ENCODE peak calls at places on chromosomes 6 and 20, in four cellular contexts. One of them, this sample, is unnamed.

GRCh38 chr20:58678806-58679205 is 13.8 kb upstream of the NPEPL1 start:
- DNase-seq in A549: no peak
- DNase-seq in GM12878: no peak
- DNase-seq in K562: no peak
- DNase-seq in this sample: no peak

GRCh38 chr6:168865-169455 is 123.3 kb upstream of the DUSP22 start:
- DNase-seq in A549: peak
- DNase-seq in GM12878: no peak
- DNase-seq in K562: peak
- DNase-seq in this sample: peak

GRCh38 chr20:14955396-14955795 is 618.0 kb upstream of the FLRT3 start:
- DNase-seq in A549: peak
- DNase-seq in GM12878: no peak
- DNase-seq in K562: no peak
- DNase-seq in this sample: no peak

GRCh38 chr6:131061041-131061770 is 1.8 kb downstream of the EPB41L2 start:
- DNase-seq in A549: peak
- DNase-seq in GM12878: no peak
- DNase-seq in K562: peak
- DNase-seq in this sample: peak

GRCh38 chr6:2147737-2148448 is 97.5 kb downstream of the GMDS start:
- DNase-seq in A549: no peak
- DNase-seq in GM12878: no peak
- DNase-seq in K562: no peak
- DNase-seq in this sample: no peak

GRCh38 chr6:126781582-126781981 is 336.9 kb upstream of the RSPO3 start:
- DNase-seq in A549: no peak
- DNase-seq in GM12878: no peak
- DNase-seq in K562: no peak
- DNase-seq in this sample: no peak

GRCh38 chr6:18226451-18226850 is 37.9 kb downstream of the DEK start:
- DNase-seq in A549: no peak
- DNase-seq in GM12878: no peak
- DNase-seq in K562: no peak
- DNase-seq in this sample: no peak

GRCh38 chr6:63307581-63308246 is 12.1 kb downstream of the LGSN start:
- DNase-seq in A549: peak
- DNase-seq in GM12878: peak
- DNase-seq in K562: peak
- DNase-seq in this sample: peak

GRCh38 chr6:47376930-47377329 is 67.2 kb upstream of the TNFRSF21 start:
- DNase-seq in A549: no peak
- DNase-seq in GM12878: no peak
- DNase-seq in K562: peak
- DNase-seq in this sample: no peak

GRCh38 chr20:17943343-17943742 is 25.3 kb downstream of the SNX5 start:
- DNase-seq in A549: no peak
- DNase-seq in GM12878: no peak
- DNase-seq in K562: no peak
- DNase-seq in this sample: no peak

GRCh38 chr6:93318127-93318526 is 101.2 kb downstream of the EPHA7 start:
- DNase-seq in A549: no peak
- DNase-seq in GM12878: no peak
- DNase-seq in K562: no peak
- DNase-seq in this sample: no peak

GRCh38 chr6:27213544-27214125 is 33.9 kb upstream of the PRSS16 start:
- DNase-seq in A549: peak
- DNase-seq in GM12878: no peak
- DNase-seq in K562: peak
- DNase-seq in this sample: no peak

GRCh38 chr20:62792182-62792939 is 3.9 kb upstream of the MRGBP start:
- DNase-seq in A549: no peak
- DNase-seq in GM12878: no peak
- DNase-seq in K562: no peak
- DNase-seq in this sample: peak

GRCh38 chr6:71460933-71461332 is 172.3 kb downstream of the OGFRL1 start:
- DNase-seq in A549: no peak
- DNase-seq in GM12878: no peak
- DNase-seq in K562: no peak
- DNase-seq in this sample: no peak

GRCh38 chr6:152648090-152648489 is 10.9 kb upstream of the SYNE1 start:
- DNase-seq in A549: no peak
- DNase-seq in GM12878: no peak
- DNase-seq in K562: no peak
- DNase-seq in this sample: no peak

GRCh38 chr6:143539723-143540122 is 28.2 kb upstream of the FUCA2 start:
- DNase-seq in A549: no peak
- DNase-seq in GM12878: no peak
- DNase-seq in K562: no peak
- DNase-seq in this sample: no peak

GRCh38 chr20:44361021-44361420 is 5.5 kb downstream of the HNF4A start:
- DNase-seq in A549: no peak
- DNase-seq in GM12878: no peak
- DNase-seq in K562: no peak
- DNase-seq in this sample: no peak

GRCh38 chr6:39553811-39554802 is 171.1 kb downstream of the KIF6 start:
- DNase-seq in A549: no peak
- DNase-seq in GM12878: no peak
- DNase-seq in K562: no peak
- DNase-seq in this sample: no peak

GRCh38 chr6:42629845-42630244 is 66.0 kb downstream of the UBR2 start:
- DNase-seq in A549: no peak
- DNase-seq in GM12878: peak
- DNase-seq in K562: no peak
- DNase-seq in this sample: no peak

GRCh38 chr20:52812231-52812847 is 159.8 kb upstream of the TSHZ2 start:
- DNase-seq in A549: peak
- DNase-seq in GM12878: no peak
- DNase-seq in K562: peak
- DNase-seq in this sample: no peak

GRCh38 chr6:36605560-36606391 is 11.6 kb downstream of the SRSF3 start:
- DNase-seq in A549: no peak
- DNase-seq in GM12878: no peak
- DNase-seq in K562: no peak
- DNase-seq in this sample: no peak

GRCh38 chr20:58233881-58234528 is 5.6 kb upstream of the ANKRD60 start:
- DNase-seq in A549: peak
- DNase-seq in GM12878: no peak
- DNase-seq in K562: peak
- DNase-seq in this sample: peak

GRCh38 chr6:31179896-31180295 is 9.4 kb upstream of the POU5F1 start:
- DNase-seq in A549: no peak
- DNase-seq in GM12878: no peak
- DNase-seq in K562: no peak
- DNase-seq in this sample: no peak

GRCh38 chr6:135008072-135008940 is 46.3 kb downstream of the HBS1L start:
- DNase-seq in A549: no peak
- DNase-seq in GM12878: peak
- DNase-seq in K562: no peak
- DNase-seq in this sample: peak

GRCh38 chr6:43698584-43699349 is 11.2 kb upstream of the MRPS18A start:
- DNase-seq in A549: peak
- DNase-seq in GM12878: no peak
- DNase-seq in K562: no peak
- DNase-seq in this sample: no peak

GRCh38 chr6:115004204-115004603 is 661.4 kb upstream of the HS3ST5 start:
- DNase-seq in A549: no peak
- DNase-seq in GM12878: no peak
- DNase-seq in K562: no peak
- DNase-seq in this sample: no peak

GRCh38 chr6:114030767-114031166 is 59.8 kb upstream of the HDAC2 start:
- DNase-seq in A549: no peak
- DNase-seq in GM12878: no peak
- DNase-seq in K562: no peak
- DNase-seq in this sample: peak

GRCh38 chr6:161439093-161439492 is 165.2 kb upstream of the AGPAT4 start:
- DNase-seq in A549: peak
- DNase-seq in GM12878: no peak
- DNase-seq in K562: peak
- DNase-seq in this sample: no peak

DNA sequence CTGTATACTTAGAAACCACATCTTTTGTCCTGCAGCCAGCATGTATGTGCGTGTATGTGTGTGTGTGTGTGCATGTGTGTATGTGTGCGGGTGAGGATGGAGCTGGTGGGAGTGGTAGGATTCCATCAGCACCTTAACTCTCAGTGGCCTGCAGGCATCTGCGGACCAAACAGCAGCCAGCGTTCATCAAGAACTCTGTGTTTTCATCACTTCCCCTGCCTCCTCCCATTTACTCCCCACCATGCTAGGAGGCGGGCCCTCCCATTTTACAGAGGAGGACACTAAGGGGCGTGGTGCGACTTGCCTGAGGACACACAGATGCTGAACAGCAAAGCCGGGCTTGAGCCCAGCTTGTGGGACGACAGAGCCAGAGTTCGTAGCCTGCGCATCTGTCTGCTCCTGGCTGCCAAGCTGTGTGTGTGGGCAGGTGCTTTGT is 8.9 kb downstream of the VSTM2L start:
- DNase-seq in A549: peak
- DNase-seq in GM12878: no peak
- DNase-seq in K562: peak
- DNase-seq in this sample: no peak
- H3K27ac ChIP-seq in A549: peak
- H3K27ac ChIP-seq in GM12878: no peak
- H3K27ac ChIP-seq in K562: no peak
- H3K27ac ChIP-seq in this sample: no peak

GRCh38 chr6:33420493-33421343 is 853 bp downstream of the SYNGAP1 start:
- DNase-seq in A549: peak
- DNase-seq in GM12878: no peak
- DNase-seq in K562: peak
- DNase-seq in this sample: no peak
- TF ChIP-seq POLR2AphosphoS2 in A549: no peak
- TF ChIP-seq POLR2AphosphoS2 in GM12878: no peak
- TF ChIP-seq POLR2AphosphoS2 in K562: no peak
- TF ChIP-seq POLR2AphosphoS2 in this sample: no peak

DNA sequence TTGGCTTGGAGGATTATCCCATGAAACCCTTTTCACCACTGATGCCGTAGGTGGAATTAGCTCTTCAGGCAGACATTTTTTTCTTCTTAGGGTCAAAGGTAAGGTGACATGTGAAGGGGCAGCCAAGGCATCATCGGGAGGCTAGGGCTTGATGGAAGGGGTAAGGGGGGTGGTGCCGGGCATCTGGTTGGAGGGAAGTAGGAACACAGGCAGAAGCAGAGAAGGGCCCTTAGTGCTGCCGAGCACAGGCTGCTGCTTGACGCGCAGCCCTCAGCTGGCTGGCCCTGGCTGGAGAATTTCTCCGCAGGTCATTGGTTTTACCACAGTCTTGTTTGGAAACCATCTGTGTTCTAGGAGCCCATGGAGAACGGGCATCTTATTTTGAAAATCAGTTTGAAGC is 54.7 kb downstream of the TRAF3IP2 start:
- DNase-seq in A549: no peak
- DNase-seq in GM12878: no peak
- DNase-seq in K562: no peak
- DNase-seq in this sample: no peak
- H3K27ac ChIP-seq in A549: no peak
- H3K27ac ChIP-seq in GM12878: no peak
- H3K27ac ChIP-seq in K562: no peak
- H3K27ac ChIP-seq in this sample: no peak

GRCh38 chr6:111759836-111760785 is 113.1 kb downstream of the FYN start:
- DNase-seq in A549: no peak
- DNase-seq in GM12878: no peak
- DNase-seq in K562: no peak
- DNase-seq in this sample: no peak
- TF ChIP-seq POLR2AphosphoS2 in A549: no peak
- TF ChIP-seq POLR2AphosphoS2 in GM12878: no peak
- TF ChIP-seq POLR2AphosphoS2 in K562: no peak
- TF ChIP-seq POLR2AphosphoS2 in this sample: no peak

This sample was measured in HepG2.